ENCODE peak calls at places on chromosomes 6 and 20, in six cellular contexts. W, N, Z, D, A and M are unnamed samples.

GRCh38 chr6:113570176-113570575 is 287.0 kb upstream of the MARCKS start:
- DNase-seq in W (no peak), N (no peak), Z (no peak), D (no peak), A (no peak), M (no peak)

GRCh38 chr20:1657556-1658334 is at the start of gene SIRPG:
- DNase-seq in W (no peak), N (no peak), Z (no peak), D (no peak), A (no peak), M (peak; percentile 82)

GRCh38 chr20:33554914-33555420 is 65.1 kb downstream of the CBFA2T2 start:
- DNase-seq in W (peak; percentile 33), N (no peak), Z (peak; percentile 99), D (no peak), A (peak; percentile 91), M (peak; percentile 50)

GRCh38 chr6:75296811-75297779 is 12.5 kb upstream of the TMEM30A start:
- DNase-seq in W (no peak), N (no peak), Z (peak; percentile 71), D (no peak), A (peak; percentile 71), M (peak; percentile 78)

GRCh38 chr6:131807644-131808459 is at the start of gene ENPP1:
- DNase-seq in W (peak; percentile 55), N (no peak), Z (peak; percentile 62), D (peak; percentile 85), A (peak; percentile 63), M (peak; percentile 14)

GRCh38 chr20:3843490-3843889 is 3.1 kb upstream of the MAVS start:
- DNase-seq in W (no peak), N (no peak), Z (peak; percentile 84), D (no peak), A (peak; percentile 71), M (no peak)

GRCh38 chr6:2764610-2765165 is 505 bp upstream of the WRNIP1 start:
- DNase-seq in W (peak; percentile 52), N (peak; percentile 86), Z (peak; percentile 70), D (peak; percentile 40), A (peak; percentile 69), M (peak; percentile 74)

GRCh38 chr6:157898169-157898568 is 75.1 kb downstream of the SNX9 start:
- DNase-seq in W (no peak), N (no peak), Z (no peak), D (no peak), A (no peak), M (no peak)

GRCh38 chr6:47134476-47135189 is 92.5 kb upstream of the ADGRF1 start:
- DNase-seq in W (no peak), N (no peak), Z (peak; percentile 96), D (no peak), A (peak; percentile 94), M (no peak)

GRCh38 chr6:4904461-4904860 is 99.4 kb downstream of the RPP40 start:
- DNase-seq in W (no peak), N (no peak), Z (no peak), D (no peak), A (no peak), M (no peak)

GRCh38 chr20:7806831-7807230 is 133.4 kb downstream of the HAO1 start:
- DNase-seq in W (no peak), N (no peak), Z (no peak), D (no peak), A (no peak), M (no peak)

GRCh38 chr6:29466241-29466640 is 9.3 kb downstream of the OR2H1 start:
- DNase-seq in W (no peak), N (no peak), Z (no peak), D (no peak), A (no peak), M (no peak)

GRCh38 chr6:32176476-32177181 is 745 bp upstream of the AGPAT1 start:
- DNase-seq in W (no peak), N (no peak), Z (peak; percentile 75), D (no peak), A (peak; percentile 51), M (no peak)

GRCh38 chr6:139030211-139030530 is 1.6 kb downstream of the ABRACL start:
- DNase-seq in W (no peak), N (no peak), Z (no peak), D (no peak), A (no peak), M (no peak)

GRCh38 chr6:116111552-116112528 is 11.2 kb downstream of the NT5DC1 start:
- DNase-seq in W (no peak), N (no peak), Z (peak; percentile 44), D (no peak), A (peak; percentile 49), M (no peak)

GRCh38 chr6:109743739-109744138 is 52.6 kb downstream of the FIG4 start:
- DNase-seq in W (no peak), N (no peak), Z (peak; percentile 87), D (no peak), A (no peak), M (no peak)

GRCh38 chr6:26319405-26320128 is 45.4 kb upstream of the BTN3A2 start:
- DNase-seq in W (no peak), N (no peak), Z (no peak), D (no peak), A (no peak), M (no peak)

GRCh38 chr20:59495894-59496510 is 108.3 kb upstream of the PHACTR3 start:
- DNase-seq in W (peak; percentile 46), N (no peak), Z (peak; percentile 53), D (peak; percentile 69), A (peak; percentile 67), M (peak; percentile 57)

GRCh38 chr20:266213-266603 is 8.7 kb downstream of the DEFB132 start:
- DNase-seq in W (no peak), N (no peak), Z (no peak), D (no peak), A (no peak), M (no peak)

GRCh38 chr6:54776891-54777290 is 69.7 kb upstream of the FAM83B start:
- DNase-seq in W (no peak), N (no peak), Z (no peak), D (no peak), A (no peak), M (no peak)

GRCh38 chr20:40753472-40753871 is 64.4 kb upstream of the MAFB start:
- DNase-seq in W (no peak), N (no peak), Z (no peak), D (no peak), A (no peak), M (no peak)
- H3K4me1 ChIP-seq in W (peaks cover 22% of the 10 kb centered on the region), N (peaks cover 7% of the 10 kb centered on the region), Z (no peaks in the 10 kb centered on the region), D (peaks cover 6% of the 10 kb centered on the region), A (no peaks in the 10 kb centered on the region), M (peaks cover 12% of the 10 kb centered on the region)

DNA sequence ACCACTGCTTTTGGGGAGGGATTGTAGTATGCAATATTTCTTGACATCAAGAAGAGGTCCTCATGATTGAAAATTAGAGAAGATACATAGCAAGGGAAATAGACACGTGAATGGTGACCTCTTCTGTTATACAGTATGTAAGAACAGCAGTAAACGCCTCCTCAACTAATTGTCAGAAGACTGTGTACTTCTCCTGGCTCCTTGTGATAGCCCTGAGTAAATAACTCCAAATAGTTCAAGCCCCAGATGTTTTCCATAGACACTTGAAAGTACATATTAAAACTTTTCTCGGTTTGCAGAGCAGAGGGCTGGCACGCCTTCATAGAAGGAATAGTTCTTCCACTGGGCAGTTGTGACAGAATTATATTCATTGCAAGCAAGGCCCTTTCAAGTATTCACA is 128.6 kb downstream of the LCA5 start:
- DNase-seq in W (no peak), N (no peak), Z (no peak), D (no peak), A (no peak), M (no peak)
- H3K27ac ChIP-seq in W (no peak overlapping the region), N (no peak overlapping the region), Z (no peak overlapping the region), D (no peak overlapping the region), A (no peak overlapping the region), M (no peak overlapping the region)

DNA sequence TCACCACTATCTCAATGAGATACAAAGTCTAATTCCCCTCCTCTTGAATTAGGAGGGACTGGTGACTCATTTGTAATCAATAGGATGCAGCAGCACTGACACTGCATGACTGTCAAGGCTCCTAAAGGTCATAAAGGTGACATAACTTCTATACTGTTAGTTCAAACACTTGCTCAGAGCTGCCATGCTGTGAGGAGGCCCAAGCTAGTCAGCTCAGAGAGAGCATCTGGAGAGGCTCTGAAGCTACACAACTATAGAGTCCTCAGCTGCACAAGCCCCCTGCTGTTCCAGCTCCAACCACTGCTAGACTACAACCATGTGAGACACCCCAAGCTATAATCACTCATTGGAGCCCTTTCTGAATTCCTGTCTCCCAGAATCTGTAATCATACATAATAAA is 17.0 kb upstream of the HEY2 start:
- DNase-seq in W (no peak), N (no peak), Z (no peak), D (no peak), A (no peak), M (no peak)
- H3K4me3 ChIP-seq in W (no peak overlapping the region), N (no peak overlapping the region), Z (no peak overlapping the region), D (no peak overlapping the region), A (no peak overlapping the region), M (no peak overlapping the region)

GRCh38 chr6:56690519-56691200 is 48.0 kb upstream of the DST start:
- DNase-seq in W (no peak), N (no peak), Z (peak; percentile 81), D (no peak), A (no peak), M (no peak)

GRCh38 chr6:56688521-56688920 is 45.8 kb upstream of the DST start:
- DNase-seq in W (no peak), N (no peak), Z (no peak), D (no peak), A (no peak), M (no peak)

GRCh38 chr6:56691201-56691595 is 48.5 kb upstream of the DST start:
- DNase-seq in W (no peak), N (no peak), Z (no peak), D (no peak), A (no peak), M (no peak)

GRCh38 chr6:56689114-56689513 is 46.4 kb upstream of the DST start:
- DNase-seq in W (no peak), N (no peak), Z (no peak), D (no peak), A (no peak), M (no peak)

DNA sequence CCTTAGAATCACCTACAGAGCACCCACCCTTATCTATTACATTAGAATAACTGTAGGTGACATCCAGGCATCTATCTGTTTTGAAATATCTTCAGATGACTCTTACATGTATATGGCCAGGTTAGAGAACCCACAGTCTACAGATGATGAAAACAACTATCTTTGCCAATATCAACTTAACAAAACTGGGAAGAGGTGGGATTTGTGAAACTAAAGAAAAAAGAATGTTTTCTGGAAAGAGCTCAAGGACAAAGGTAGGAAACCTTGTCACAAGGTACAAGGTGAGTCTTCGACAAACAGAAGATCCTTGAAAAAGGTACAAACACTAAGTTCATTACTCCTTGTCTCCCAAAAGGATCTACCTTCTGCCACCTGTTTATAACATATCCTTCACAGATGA is 47.0 kb upstream of the DST start:
- DNase-seq in W (no peak), N (no peak), Z (no peak), D (no peak), A (no peak), M (no peak)
- H3K4me1 ChIP-seq in W (no peaks in the 10 kb centered on the region), N (no peaks in the 10 kb centered on the region), Z (peaks cover 9% of the 10 kb centered on the region), D (peaks cover 32% of the 10 kb centered on the region), A (peaks cover 74% of the 10 kb centered on the region), M (no peaks in the 10 kb centered on the region)

GRCh38 chr6:165986647-165987482 is 180.8 kb downstream of the TBXT start:
- DNase-seq in W (no peak), N (no peak), Z (peak; percentile 61), D (no peak), A (peak; percentile 65), M (no peak)
- H3K27ac ChIP-seq in W (no peak overlapping the region), N (no peak overlapping the region), Z (peak overlapping the region; percentile 54), D (no peak overlapping the region), A (peak overlapping the region; percentile 95), M (no peak overlapping the region)